ENCODE peak calls at places on chromosomes 6 and 20, in five cellular contexts. T, A, R, N and E are unnamed samples.

GRCh38 chr6:28335040-28335563 is 846 bp downstream of the ZSCAN31 start:
- DNase-seq in A (no peak), T (no peak), R (no peak), N (no peak), E (no peak)

GRCh38 chr6:39239527-39240154 is 10.4 kb upstream of the KCNK5 start:
- DNase-seq in A (no peak), T (no peak), R (no peak), N (no peak), E (no peak)

GRCh38 chr6:13978102-13978640 is 53.4 kb downstream of the RNF182 start:
- DNase-seq in N (no peak), R (no peak), T (no peak), A (no peak), E (no peak)

GRCh38 chr6:2375443-2375842 is 130.0 kb upstream of the GMDS start:
- DNase-seq in R (no peak), A (no peak), T (no peak), N (no peak), E (no peak)

GRCh38 chr6:104887350-104887749 is 27.6 kb upstream of the HACE1 start:
- DNase-seq in A (peak; percentile 12), R (no peak), N (peak; percentile 83), T (no peak), E (no peak)

GRCh38 chr6:57306273-57306672 is 11.2 kb upstream of the PRIM2 start:
- DNase-seq in A (no peak), T (no peak), R (no peak), N (no peak), E (no peak)

GRCh38 chr20:6180531-6180930 is 57.7 kb upstream of the FERMT1 start:
- DNase-seq in A (no peak), T (no peak), R (no peak), N (no peak), E (no peak)

GRCh38 chr20:46552460-46553420 is 2.3 kb upstream of the OCSTAMP start:
- DNase-seq in N (no peak), R (no peak), A (no peak), T (no peak), E (no peak)